ENCODE peak calls at places on chromosomes 4 and X, in nine cellular contexts. K is cardiac fibroblast, T is endodermal cell, F is lower lobe of right lung, Y is fibroblast of mammary gland, Z is BE2C, A is tibial artery, N is heart left ventricle, U is progenitor cell of endocrine pancreas. H is an unnamed sample.

GRCh38 chrX:67604979-67605703 is 61.3 kb downstream of the AR start:
- DNase-seq in N (no peak), K (peak), T (no peak), Z (no peak), A (no peak), Y (peak), U (no peak), F (no peak), H (no peak)

GRCh38 chrX:41291309-41291708 is 42.7 kb upstream of the DDX3X start:
- DNase-seq in U (no peak), Y (no peak), Z (no peak), N (no peak), A (no peak), F (no peak), K (no peak), T (peak), H (no peak)

GRCh38 chr4:114729339-114729738 is 130.7 kb downstream of the UGT8 start:
- DNase-seq in T (peak), U (no peak), A (no peak), F (no peak), Y (no peak), N (no peak), Z (no peak), K (no peak), H (peak)

GRCh38 chr4:151475338-151475737 is 66.4 kb downstream of the FHIP1A start:
- DNase-seq in T (no peak), A (no peak), F (no peak), N (no peak), K (no peak), U (no peak), Z (no peak), Y (no peak), H (no peak)

GRCh38 chr4:10023806-10024205 is 2.5 kb upstream of the SLC2A9 start:
- DNase-seq in Z (no peak), K (peak), T (peak), A (no peak), F (no peak), Y (peak), N (no peak), U (no peak), H (no peak)

GRCh38 chr4:100977746-100978397 is 369.5 kb downstream of the PPP3CA start:
- DNase-seq in T (no peak), Z (peak), F (no peak), K (no peak), U (no peak), N (no peak), Y (peak), A (no peak), H (no peak)

GRCh38 chrX:40531056-40531826 is 49.5 kb upstream of the ATP6AP2 start:
- DNase-seq in K (no peak), U (no peak), Y (no peak), F (no peak), A (no peak), N (no peak), T (no peak), Z (no peak), H (no peak)

GRCh38 chr4:15753786-15754185 is 24.3 kb upstream of the CD38 start:
- DNase-seq in U (no peak), Z (no peak), T (no peak), N (peak), A (no peak), K (no peak), F (no peak), Y (peak), H (no peak)

GRCh38 chrX:97057349-97057909 is 173.7 kb downstream of the RPA4 start:
- DNase-seq in T (no peak), N (no peak), K (no peak), A (no peak), F (no peak), U (no peak), Y (no peak), Z (no peak), H (no peak)

GRCh38 chrX:140480765-140481164 is 24.1 kb downstream of the SOX3 start:
- DNase-seq in N (no peak), Z (no peak), K (no peak), F (no peak), A (no peak), U (no peak), T (no peak), Y (no peak), H (no peak)

GRCh38 chrX:41559235-41559634 is 112.1 kb downstream of the NYX start:
- DNase-seq in T (no peak), K (no peak), Y (no peak), Z (no peak), N (no peak), A (no peak), U (no peak), F (no peak), H (no peak)

GRCh38 chr4:4659871-4660651 is 118.2 kb upstream of the STX18 start:
- DNase-seq in N (no peak), T (no peak), U (no peak), Y (peak), A (no peak), K (peak), F (no peak), Z (no peak), H (no peak)

GRCh38 chrX:56382278-56382677 is 150.1 kb downstream of the KLF8 start:
- DNase-seq in T (no peak), Z (no peak), K (no peak), N (no peak), Y (no peak), U (no peak), F (no peak), A (no peak), H (no peak)

GRCh38 chrX:9873952-9874351 is 87.7 kb downstream of the SHROOM2 start:
- DNase-seq in K (peak), T (peak), F (peak), A (no peak), Z (peak), N (no peak), U (no peak), Y (no peak), H (peak)

GRCh38 chrX:47643926-47644325 is 6.4 kb downstream of the ELK1 start:
- DNase-seq in F (no peak), T (no peak), A (no peak), K (peak), Y (peak), N (no peak), U (no peak), Z (no peak), H (no peak)

GRCh38 chrX:133527415-133527814 is 112.1 kb upstream of the GPC4 start:
- DNase-seq in A (no peak), K (peak), Y (no peak), F (no peak), T (no peak), Z (no peak), U (no peak), N (no peak), H (no peak)

GRCh38 chr4:42915484-42915883 is 23.0 kb downstream of the GRXCR1 start:
- DNase-seq in A (no peak), Z (no peak), U (no peak), Y (no peak), T (no peak), N (no peak), F (no peak), K (peak), H (no peak)

GRCh38 chr4:6989331-6989923 is 53.7 kb upstream of the TADA2B start:
- DNase-seq in Y (no peak), T (no peak), A (no peak), N (no peak), K (no peak), F (no peak), U (no peak), Z (no peak), H (no peak)

GRCh38 chr4:186772936-186773335 is 49.3 kb upstream of the FAT1 start:
- DNase-seq in A (no peak), U (no peak), K (peak), N (no peak), F (no peak), Z (no peak), Y (no peak), T (no peak), H (no peak)

GRCh38 chrX:10015711-10016515 is 48.8 kb downstream of the CLDN34 start:
- DNase-seq in Y (no peak), F (peak), N (peak), U (peak), A (peak), K (no peak), T (peak), Z (no peak), H (peak)

GRCh38 chr4:147985376-147985775 is 253.5 kb downstream of the ARHGAP10 start:
- DNase-seq in F (no peak), T (no peak), Y (no peak), N (no peak), U (no peak), A (no peak), K (no peak), Z (peak), H (no peak)

GRCh38 chr4:71498002-71498401 is 159.2 kb downstream of the SLC4A4 start:
- DNase-seq in K (peak), T (no peak), Y (peak), A (no peak), N (no peak), U (no peak), Z (no peak), F (no peak), H (no peak)

GRCh38 chr4:124804584-124804983 is 92.1 kb upstream of the ANKRD50 start:
- DNase-seq in K (no peak), Y (peak), F (no peak), T (no peak), A (no peak), N (no peak), U (no peak), Z (no peak), H (no peak)

GRCh38 chr4:101977096-101977495 is 186.6 kb downstream of the BANK1 start:
- DNase-seq in Z (no peak), Y (peak), F (no peak), U (no peak), K (peak), N (no peak), A (no peak), T (no peak), H (no peak)

DNA sequence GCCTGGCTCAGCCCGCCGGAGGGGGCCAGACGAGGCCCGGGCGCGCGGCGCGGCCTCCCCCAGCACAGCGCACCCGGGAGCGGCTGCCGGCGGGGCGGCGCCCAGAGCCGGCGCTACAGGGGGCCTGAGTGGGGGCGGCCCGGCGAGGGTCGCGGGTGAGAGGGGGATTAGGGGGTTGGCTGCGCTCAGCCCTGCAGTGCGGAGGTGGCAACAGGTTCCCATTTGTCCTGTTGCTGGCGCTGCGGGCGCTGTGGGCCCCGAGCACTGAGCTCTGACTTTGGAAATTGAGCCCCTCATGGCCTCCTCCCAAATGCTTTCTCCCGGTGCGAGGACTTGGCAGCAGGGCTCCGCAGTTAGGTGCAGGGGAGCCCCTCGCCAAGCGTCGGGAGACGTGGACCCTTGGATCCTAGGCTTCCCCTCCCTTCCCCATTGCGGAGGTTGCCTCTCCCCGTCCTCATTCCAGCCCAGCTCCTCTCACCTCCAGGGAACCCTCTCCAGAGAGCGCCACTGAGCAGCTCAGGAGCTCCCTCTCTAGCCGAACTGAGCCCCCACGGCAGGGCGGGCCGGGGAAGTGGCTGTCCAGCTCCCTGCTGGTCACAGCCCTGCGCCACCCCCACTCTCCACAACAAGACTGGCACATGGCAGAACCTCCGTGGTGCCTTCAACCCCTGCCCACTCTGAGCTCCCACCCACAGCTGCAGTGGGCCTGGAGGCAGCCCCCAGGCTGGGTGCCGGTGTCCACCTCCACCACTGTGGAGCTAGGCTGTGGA is 2.5 kb upstream of the DUSP9 start:
- DNase-seq in U (no peak), A (no peak), F (no peak), Z (peak), T (peak), K (no peak), N (no peak), Y (no peak), H (no peak)
- TF ChIP-seq CTCF in U (no peak), A (no peak), F (no peak), Z (peak), T (peak), K (no peak), N (no peak), Y (no peak), H (peak)

DNA sequence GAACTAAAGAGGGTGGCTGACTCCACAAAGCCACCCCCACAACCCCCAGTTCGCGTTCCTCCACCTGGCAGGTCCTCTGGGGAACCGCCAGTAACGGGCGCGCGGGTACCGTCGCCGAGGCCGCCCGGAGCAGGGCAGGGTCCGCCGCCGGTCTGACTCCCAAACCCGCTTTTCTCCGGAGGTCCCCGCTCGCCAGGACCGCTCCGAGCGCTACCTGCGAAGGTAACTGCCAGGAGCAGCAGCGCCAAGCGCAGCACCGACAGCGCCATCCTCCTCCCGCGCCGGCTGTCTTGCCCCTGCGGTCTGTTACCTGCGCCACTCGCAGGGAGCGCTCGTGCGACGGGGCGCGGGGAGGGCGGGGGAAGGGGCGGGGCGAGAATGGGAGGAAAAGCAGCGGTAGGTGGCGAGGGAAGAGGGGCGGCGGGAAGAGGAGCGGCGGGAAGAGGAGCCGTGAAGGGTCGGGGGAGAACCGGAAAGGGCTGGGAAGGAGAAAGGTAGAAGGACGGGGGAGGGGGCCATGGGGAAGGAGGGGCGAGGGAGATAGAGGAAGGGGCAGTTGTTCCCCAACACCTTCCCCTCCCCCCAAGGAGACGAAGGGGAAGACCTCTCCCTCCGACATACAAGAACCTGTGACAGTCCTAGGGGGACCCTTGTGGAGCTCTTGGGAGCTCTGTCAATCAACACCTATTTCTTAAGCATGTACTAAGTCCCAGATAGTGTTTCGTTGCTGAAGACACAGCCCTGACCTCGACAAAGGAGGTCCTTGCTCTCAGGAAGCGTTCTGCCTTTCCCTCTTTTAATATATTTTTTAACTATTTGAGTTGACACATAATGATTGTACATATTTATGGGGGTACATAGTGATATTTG is at the start of gene SPINK2:
- DNase-seq in N (peak), Y (no peak), U (peak), K (no peak), T (peak), F (peak), Z (peak), A (no peak), H (peak)
- TF ChIP-seq CTCF in N (no peak), Y (no peak), U (peak), K (no peak), T (peak), F (no peak), Z (no peak), A (no peak), H (no peak)

GRCh38 chrX:114599903-114600302 is 16.0 kb downstream of the HTR2C start:
- DNase-seq in U (no peak), Z (no peak), A (no peak), N (no peak), T (no peak), K (no peak), F (no peak), Y (no peak), H (no peak)

GRCh38 chrX:114599305-114599704 is 15.4 kb downstream of the HTR2C start:
- DNase-seq in U (no peak), Y (no peak), Z (no peak), F (no peak), K (no peak), T (no peak), A (no peak), N (no peak), H (no peak)
- TF ChIP-seq CTCF in U (no peak), Y (no peak), Z (no peak), F (no peak), K (no peak), T (no peak), A (no peak), N (no peak), H (no peak)

GRCh38 chr4:184801781-184802180 is 24.0 kb downstream of the ACSL1 start:
- DNase-seq in A (peak), N (no peak), U (no peak), Y (peak), F (no peak), K (peak), T (no peak), Z (no peak), H (no peak)
- TF ChIP-seq CTCF in A (no peak), N (no peak), U (no peak), Y (no peak), F (no peak), K (no peak), T (no peak), Z (no peak), H (no peak)

GRCh38 chr4:144646523-144647094 is 653 bp downstream of the HHIP start:
- DNase-seq in T (peak), U (no peak), K (peak), F (no peak), A (no peak), Y (no peak), N (no peak), Z (peak), H (peak)

GRCh38 chr4:144649646-144650045 is 3.7 kb downstream of the HHIP start:
- DNase-seq in A (no peak), Z (no peak), N (no peak), F (no peak), U (no peak), Y (no peak), T (no peak), K (peak), H (no peak)

GRCh38 chr4:144647095-144647959 is 1.4 kb downstream of the HHIP start:
- DNase-seq in A (no peak), N (no peak), Z (no peak), U (no peak), Y (peak), F (no peak), K (peak), T (peak), H (peak)

GRCh38 chr4:144645621-144646522 is at the start of gene HHIP:
- DNase-seq in N (peak), F (peak), A (peak), U (peak), Y (peak), T (peak), Z (peak), K (peak), H (peak)

GRCh38 chr4:144648042-144648441 is 2.1 kb downstream of the HHIP start:
- DNase-seq in Y (no peak), F (no peak), U (no peak), A (no peak), K (peak), N (no peak), T (no peak), Z (no peak), H (no peak)
- TF ChIP-seq CTCF in Y (no peak), F (no peak), U (no peak), A (no peak), K (no peak), N (no peak), T (no peak), Z (no peak), H (no peak)

GRCh38 chr4:24514808-24515207 is 69.5 kb downstream of the DHX15 start:
- DNase-seq in N (no peak), U (no peak), F (no peak), A (no peak), Y (no peak), T (peak), K (peak), Z (no peak), H (no peak)
- TF ChIP-seq CTCF in N (no peak), U (peak), F (no peak), A (no peak), Y (peak), T (peak), K (peak), Z (peak), H (peak)

DNA sequence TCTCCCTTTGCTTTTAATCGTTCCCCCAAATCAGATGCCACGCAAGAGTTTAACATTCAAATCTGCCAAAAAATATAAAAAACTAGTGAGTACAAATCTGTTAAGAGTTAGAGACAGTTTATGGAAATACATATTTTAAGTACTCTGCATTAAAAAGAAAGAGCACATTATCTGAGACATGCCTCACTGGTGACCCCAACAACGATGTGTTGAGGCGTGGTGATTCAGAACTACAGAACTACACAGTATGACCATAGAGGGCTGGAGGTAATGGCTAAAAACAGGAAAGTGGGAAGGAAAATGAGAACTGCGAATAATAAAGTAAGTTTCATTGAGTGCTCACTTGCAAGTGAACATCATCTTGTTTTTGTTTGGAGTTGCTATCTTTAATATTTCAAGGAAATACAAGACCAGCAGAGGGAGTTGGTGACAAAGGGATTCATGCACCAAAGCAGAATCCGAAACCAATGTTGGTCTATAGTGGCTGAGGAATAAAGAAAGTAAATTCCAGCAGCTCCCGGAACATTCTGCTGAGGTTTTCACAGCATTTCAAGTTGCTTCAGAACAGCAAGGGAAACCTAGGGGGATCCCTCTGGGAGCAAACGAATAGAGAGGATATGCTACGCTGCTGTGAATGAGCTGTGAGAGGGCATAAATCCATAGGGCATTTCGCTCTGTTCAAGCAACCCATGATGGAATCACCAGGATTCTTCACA is 92.2 kb downstream of the DCHS2 start:
- DNase-seq in A (no peak), Z (no peak), F (no peak), U (no peak), K (peak), N (no peak), Y (peak), T (no peak), H (no peak)
- TF ChIP-seq CTCF in A (peak), Z (peak), F (peak), U (peak), K (peak), N (no peak), Y (peak), T (peak), H (peak)

H was measured in glutamatergic neuron.